ENCODE peak calls at places on chromosomes 11 and 22, in eight cellular contexts. One of them, this sample, is unnamed.

GRCh38 chr11:116913000-116913399 is 75.6 kb upstream of the APOA1 start:
- DNase-seq in brain microvascular endothelial cell: peak; percentile 61
- DNase-seq in neuronal stem cell: no peak
- DNase-seq in adrenal gland: no peak
- DNase-seq in HAP-1: no peak
- DNase-seq in stomach: no peak
- DNase-seq in CD8-positive, alpha-beta memory T cell: no peak
- DNase-seq in psoas muscle: no peak
- DNase-seq in this sample: no peak

GRCh38 chr11:14672635-14673034 is 29.0 kb downstream of the PDE3B start:
- DNase-seq in psoas muscle: no peak
- DNase-seq in adrenal gland: no peak
- DNase-seq in brain microvascular endothelial cell: no peak
- DNase-seq in neuronal stem cell: no peak
- DNase-seq in stomach: no peak
- DNase-seq in CD8-positive, alpha-beta memory T cell: no peak
- DNase-seq in HAP-1: no peak
- DNase-seq in this sample: no peak

GRCh38 chr11:93817426-93818348 is 32.7 kb downstream of the VSTM5 start:
- DNase-seq in HAP-1: no peak
- DNase-seq in neuronal stem cell: no peak
- DNase-seq in stomach: no peak
- DNase-seq in psoas muscle: no peak
- DNase-seq in CD8-positive, alpha-beta memory T cell: no peak
- DNase-seq in brain microvascular endothelial cell: no peak
- DNase-seq in adrenal gland: no peak
- DNase-seq in this sample: no peak

GRCh38 chr11:81059356-81059755 is 1618.5 kb upstream of the TENM4 start:
- DNase-seq in stomach: no peak
- DNase-seq in psoas muscle: no peak
- DNase-seq in adrenal gland: no peak
- DNase-seq in brain microvascular endothelial cell: no peak
- DNase-seq in HAP-1: no peak
- DNase-seq in neuronal stem cell: no peak
- DNase-seq in CD8-positive, alpha-beta memory T cell: no peak
- DNase-seq in this sample: no peak

GRCh38 chr11:74157169-74157568 is 13.6 kb downstream of the C2CD3 start:
- DNase-seq in stomach: no peak
- DNase-seq in adrenal gland: no peak
- DNase-seq in psoas muscle: no peak
- DNase-seq in HAP-1: no peak
- DNase-seq in neuronal stem cell: no peak
- DNase-seq in brain microvascular endothelial cell: no peak
- DNase-seq in CD8-positive, alpha-beta memory T cell: no peak
- DNase-seq in this sample: no peak

GRCh38 chr11:91731051-91731450 is 493.6 kb upstream of the FAT3 start:
- DNase-seq in psoas muscle: no peak
- DNase-seq in CD8-positive, alpha-beta memory T cell: no peak
- DNase-seq in brain microvascular endothelial cell: no peak
- DNase-seq in HAP-1: no peak
- DNase-seq in adrenal gland: no peak
- DNase-seq in stomach: no peak
- DNase-seq in neuronal stem cell: no peak
- DNase-seq in this sample: no peak

GRCh38 chr11:13224324-13224723 is 53.3 kb upstream of the BMAL1 start:
- DNase-seq in brain microvascular endothelial cell: no peak
- DNase-seq in stomach: no peak
- DNase-seq in HAP-1: no peak
- DNase-seq in CD8-positive, alpha-beta memory T cell: no peak
- DNase-seq in psoas muscle: no peak
- DNase-seq in adrenal gland: no peak
- DNase-seq in neuronal stem cell: no peak
- DNase-seq in this sample: no peak

GRCh38 chr11:119356349-119357031 is 10.0 kb upstream of the MFRP start:
- DNase-seq in stomach: peak; percentile 85
- DNase-seq in HAP-1: peak; percentile 92
- DNase-seq in brain microvascular endothelial cell: peak; percentile 66
- DNase-seq in psoas muscle: peak; percentile 84
- DNase-seq in neuronal stem cell: peak; percentile 72
- DNase-seq in adrenal gland: peak; percentile 88
- DNase-seq in CD8-positive, alpha-beta memory T cell: peak; percentile 69
- DNase-seq in this sample: peak; percentile 91

GRCh38 chr11:122007611-122008071 is 108.4 kb downstream of the BLID start:
- DNase-seq in adrenal gland: peak; percentile 24
- DNase-seq in stomach: no peak
- DNase-seq in neuronal stem cell: no peak
- DNase-seq in brain microvascular endothelial cell: no peak
- DNase-seq in CD8-positive, alpha-beta memory T cell: no peak
- DNase-seq in psoas muscle: peak; percentile 16
- DNase-seq in HAP-1: no peak
- DNase-seq in this sample: peak; percentile 56

GRCh38 chr11:95092549-95093324 is 3.1 kb downstream of the ENDOD1 start:
- DNase-seq in stomach: no peak
- DNase-seq in psoas muscle: no peak
- DNase-seq in adrenal gland: peak; percentile 34
- DNase-seq in neuronal stem cell: no peak
- DNase-seq in brain microvascular endothelial cell: peak; percentile 72
- DNase-seq in CD8-positive, alpha-beta memory T cell: peak; percentile 17
- DNase-seq in HAP-1: no peak
- DNase-seq in this sample: no peak

GRCh38 chr11:95337175-95337957 is 106.4 kb upstream of the SESN3 start:
- DNase-seq in adrenal gland: peak; percentile 42
- DNase-seq in neuronal stem cell: peak; percentile 49
- DNase-seq in stomach: peak; percentile 38
- DNase-seq in brain microvascular endothelial cell: peak; percentile 27
- DNase-seq in psoas muscle: peak; percentile 69
- DNase-seq in HAP-1: peak; percentile 73
- DNase-seq in CD8-positive, alpha-beta memory T cell: peak; percentile 11
- DNase-seq in this sample: peak; percentile 74

GRCh38 chr11:31421840-31422239 is 52.2 kb downstream of the DNAJC24 start:
- DNase-seq in HAP-1: no peak
- DNase-seq in psoas muscle: no peak
- DNase-seq in adrenal gland: no peak
- DNase-seq in stomach: no peak
- DNase-seq in CD8-positive, alpha-beta memory T cell: no peak
- DNase-seq in brain microvascular endothelial cell: no peak
- DNase-seq in neuronal stem cell: peak; percentile 53
- DNase-seq in this sample: no peak

GRCh38 chr22:30422481-30423295 is 2.9 kb upstream of the MTFP1 start:
- DNase-seq in HAP-1: peak; percentile 47
- DNase-seq in CD8-positive, alpha-beta memory T cell: no peak
- DNase-seq in neuronal stem cell: peak; percentile 56
- DNase-seq in brain microvascular endothelial cell: peak; percentile 98
- DNase-seq in stomach: peak; percentile 82
- DNase-seq in psoas muscle: peak; percentile 83
- DNase-seq in adrenal gland: peak; percentile 91
- DNase-seq in this sample: peak; percentile 29

GRCh38 chr22:30423959-30424380 is 1.6 kb upstream of the MTFP1 start:
- DNase-seq in stomach: peak; percentile 99
- DNase-seq in adrenal gland: peak; percentile 99
- DNase-seq in HAP-1: peak; percentile 99
- DNase-seq in neuronal stem cell: peak; percentile 99
- DNase-seq in brain microvascular endothelial cell: peak; percentile 99
- DNase-seq in psoas muscle: peak; percentile 99
- DNase-seq in CD8-positive, alpha-beta memory T cell: peak; percentile 97
- DNase-seq in this sample: peak; percentile 99

GRCh38 chr22:30420401-30421178 is 5.0 kb upstream of the MTFP1 start:
- DNase-seq in adrenal gland: no peak
- DNase-seq in neuronal stem cell: no peak
- DNase-seq in HAP-1: no peak
- DNase-seq in CD8-positive, alpha-beta memory T cell: no peak
- DNase-seq in brain microvascular endothelial cell: peak; percentile 90
- DNase-seq in psoas muscle: no peak
- DNase-seq in stomach: no peak
- DNase-seq in this sample: no peak

GRCh38 chr22:30423296-30423958 is 2.1 kb upstream of the MTFP1 start:
- DNase-seq in stomach: no peak
- DNase-seq in HAP-1: no peak
- DNase-seq in neuronal stem cell: no peak
- DNase-seq in brain microvascular endothelial cell: no peak
- DNase-seq in CD8-positive, alpha-beta memory T cell: no peak
- DNase-seq in psoas muscle: no peak
- DNase-seq in adrenal gland: no peak
- DNase-seq in this sample: no peak

DNA sequence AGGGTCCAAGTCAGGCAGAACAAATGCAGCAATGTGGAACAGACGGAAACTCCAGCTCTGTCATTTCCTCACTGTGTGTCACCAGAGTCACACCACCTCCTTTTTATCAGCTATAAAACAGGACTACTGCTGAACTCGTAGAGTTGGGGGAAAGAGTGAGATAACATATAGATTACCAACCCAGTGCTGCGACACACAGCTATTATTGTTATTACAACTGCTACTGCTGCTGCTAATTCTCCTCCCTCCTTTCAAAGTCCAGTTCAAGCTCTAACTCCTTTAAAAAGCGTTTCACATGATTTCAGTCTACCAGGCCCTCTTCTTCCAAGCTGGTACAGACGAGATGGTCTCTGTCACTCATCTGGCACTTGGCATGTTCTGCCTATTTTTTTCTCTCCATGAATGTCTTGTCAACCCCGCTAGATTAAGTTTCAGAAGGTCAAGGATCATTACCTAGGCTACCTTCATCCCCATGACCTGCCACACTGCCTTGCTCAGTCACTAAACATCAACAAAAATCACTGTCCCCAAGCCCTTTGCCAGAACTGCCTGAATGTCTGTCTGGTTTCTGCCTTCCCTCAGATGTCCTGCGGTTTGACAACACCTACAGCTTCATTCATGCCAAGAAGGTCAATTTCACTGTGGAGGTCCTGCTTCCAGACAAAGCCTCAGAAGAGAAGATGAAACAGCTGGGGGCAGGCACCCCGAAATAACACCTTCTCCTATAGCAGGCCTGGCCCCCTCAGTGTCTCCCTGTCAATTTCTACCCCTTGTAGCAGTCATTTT is 3.7 kb upstream of the MTFP1 start:
- DNase-seq in psoas muscle: no peak
- DNase-seq in stomach: no peak
- DNase-seq in adrenal gland: no peak
- DNase-seq in neuronal stem cell: no peak
- DNase-seq in HAP-1: no peak
- DNase-seq in CD8-positive, alpha-beta memory T cell: no peak
- DNase-seq in brain microvascular endothelial cell: peak; percentile 54
- DNase-seq in this sample: no peak
- H3K4me3 ChIP-seq in psoas muscle: peak overlapping the region; percentile 83
- H3K4me3 ChIP-seq in stomach: peak overlapping the region; percentile 68
- H3K4me3 ChIP-seq in adrenal gland: no peak overlapping the region
- H3K4me3 ChIP-seq in neuronal stem cell: no peak overlapping the region
- H3K4me3 ChIP-seq in HAP-1: no peak overlapping the region
- H3K4me3 ChIP-seq in CD8-positive, alpha-beta memory T cell: peak overlapping the region; percentile 4
- H3K4me3 ChIP-seq in brain microvascular endothelial cell: peak overlapping the region; percentile 10
- H3K4me3 ChIP-seq in this sample: no peak overlapping the region

DNA sequence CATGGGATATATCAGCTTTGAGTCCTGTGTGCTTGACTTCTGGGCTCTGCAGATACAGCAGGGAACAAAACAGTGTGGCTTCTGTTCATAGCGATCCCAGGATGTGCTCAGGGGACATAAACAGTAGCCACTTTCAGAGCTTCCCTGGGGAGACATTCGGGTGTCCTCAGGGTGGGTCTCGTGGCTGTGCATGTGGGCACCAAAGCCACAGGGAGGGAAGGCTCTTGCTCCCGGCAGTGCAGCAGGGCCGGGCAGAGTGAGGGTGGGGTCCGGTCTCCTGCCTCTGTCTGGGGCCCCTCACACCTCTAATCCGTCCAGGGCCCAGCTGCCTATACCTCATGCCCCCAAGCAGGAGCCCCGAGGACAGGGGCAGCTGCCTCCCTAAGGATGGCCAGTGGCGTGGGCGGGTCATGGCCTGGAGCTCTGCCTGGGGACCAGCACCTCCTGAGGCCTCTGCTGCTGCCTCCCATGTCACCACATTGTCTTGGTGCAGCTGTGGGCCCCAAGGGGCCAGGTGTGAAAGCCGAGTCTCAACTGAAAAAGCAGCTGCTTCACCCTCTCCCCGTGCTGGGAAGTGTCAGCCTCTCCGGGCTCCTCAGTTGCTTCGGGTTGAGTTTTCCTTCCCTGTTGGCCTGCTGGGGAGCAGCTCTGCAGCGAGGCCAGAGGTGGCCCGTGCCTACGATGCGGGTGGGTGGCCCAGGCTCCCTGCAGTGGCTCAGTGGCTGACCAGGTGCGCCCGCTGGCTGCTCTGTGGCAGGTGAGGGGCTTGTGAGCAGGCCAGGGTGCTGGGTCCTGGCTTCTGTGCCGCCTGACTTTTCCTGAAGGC is 3.8 kb downstream of the TPCN2 start:
- DNase-seq in psoas muscle: no peak
- DNase-seq in HAP-1: no peak
- DNase-seq in neuronal stem cell: no peak
- DNase-seq in CD8-positive, alpha-beta memory T cell: no peak
- DNase-seq in adrenal gland: no peak
- DNase-seq in brain microvascular endothelial cell: no peak
- DNase-seq in stomach: no peak
- DNase-seq in this sample: peak; percentile 57
- H3K4me3 ChIP-seq in psoas muscle: no peak overlapping the region
- H3K4me3 ChIP-seq in HAP-1: no peak overlapping the region
- H3K4me3 ChIP-seq in neuronal stem cell: no peak overlapping the region
- H3K4me3 ChIP-seq in CD8-positive, alpha-beta memory T cell: no peak overlapping the region
- H3K4me3 ChIP-seq in adrenal gland: no peak overlapping the region
- H3K4me3 ChIP-seq in brain microvascular endothelial cell: no peak overlapping the region
- H3K4me3 ChIP-seq in stomach: no peak overlapping the region
- H3K4me3 ChIP-seq in this sample: no peak overlapping the region

DNA sequence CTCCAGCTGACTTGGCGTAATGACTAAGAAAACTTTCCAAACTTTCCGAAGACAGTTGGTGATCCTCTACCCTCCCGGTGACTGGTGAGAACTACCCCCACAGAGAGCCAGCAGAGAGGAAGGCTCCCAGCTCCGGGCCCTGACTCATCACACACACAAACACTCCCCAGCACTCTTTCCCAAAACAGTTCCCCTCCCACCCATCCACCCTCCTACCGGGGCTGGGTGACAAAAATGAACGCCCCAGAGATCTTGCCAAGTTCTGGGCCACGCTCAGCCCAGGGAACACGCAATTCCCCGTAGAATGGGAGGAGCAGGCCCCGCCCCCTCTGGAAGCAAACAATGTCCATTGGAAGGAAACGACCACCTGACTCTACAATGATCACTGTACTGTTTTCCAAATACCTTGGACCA is 21.3 kb upstream of the JAM3 start:
- DNase-seq in brain microvascular endothelial cell: peak; percentile 55
- DNase-seq in adrenal gland: peak; percentile 82
- DNase-seq in psoas muscle: peak; percentile 84
- DNase-seq in CD8-positive, alpha-beta memory T cell: no peak
- DNase-seq in HAP-1: peak; percentile 61
- DNase-seq in stomach: no peak
- DNase-seq in neuronal stem cell: no peak
- DNase-seq in this sample: peak; percentile 72
- H3K4me3 ChIP-seq in brain microvascular endothelial cell: peak overlapping the region; percentile 24
- H3K4me3 ChIP-seq in adrenal gland: no peak overlapping the region
- H3K4me3 ChIP-seq in psoas muscle: peak overlapping the region; percentile 25
- H3K4me3 ChIP-seq in CD8-positive, alpha-beta memory T cell: no peak overlapping the region
- H3K4me3 ChIP-seq in HAP-1: no peak overlapping the region
- H3K4me3 ChIP-seq in stomach: no peak overlapping the region
- H3K4me3 ChIP-seq in neuronal stem cell: no peak overlapping the region
- H3K4me3 ChIP-seq in this sample: peak overlapping the region; percentile 39

DNA sequence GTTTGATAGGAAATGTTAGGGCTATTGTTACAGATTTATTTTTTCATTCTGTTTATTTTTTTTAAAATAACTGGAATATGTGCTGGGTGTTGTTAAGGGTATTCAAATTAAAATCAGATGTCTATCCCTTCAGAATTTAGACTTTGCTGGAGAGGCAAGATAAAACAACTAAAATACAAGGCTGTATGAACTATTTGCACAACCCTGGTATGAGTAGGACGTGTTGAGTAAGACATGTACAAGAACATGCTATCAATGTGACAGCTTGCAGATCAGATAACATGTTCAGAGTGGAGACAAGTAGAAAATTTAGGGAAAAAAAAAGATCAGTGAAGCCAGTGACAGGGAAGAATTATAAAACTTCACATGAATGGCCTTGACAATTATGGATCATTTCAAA is 853.5 kb downstream of the METTL15 start:
- DNase-seq in HAP-1: no peak
- DNase-seq in neuronal stem cell: no peak
- DNase-seq in stomach: no peak
- DNase-seq in psoas muscle: no peak
- DNase-seq in CD8-positive, alpha-beta memory T cell: no peak
- DNase-seq in brain microvascular endothelial cell: no peak
- DNase-seq in adrenal gland: no peak
- DNase-seq in this sample: no peak
- H3K4me3 ChIP-seq in HAP-1: no peak overlapping the region
- H3K4me3 ChIP-seq in neuronal stem cell: no peak overlapping the region
- H3K4me3 ChIP-seq in stomach: no peak overlapping the region
- H3K4me3 ChIP-seq in psoas muscle: no peak overlapping the region
- H3K4me3 ChIP-seq in CD8-positive, alpha-beta memory T cell: no peak overlapping the region
- H3K4me3 ChIP-seq in brain microvascular endothelial cell: no peak overlapping the region
- H3K4me3 ChIP-seq in adrenal gland: no peak overlapping the region
- H3K4me3 ChIP-seq in this sample: no peak overlapping the region

This sample was measured in heart left ventricle.